ENCODE peak calls at places on chromosomes 6 and 20, in four cellular contexts. One of them, this sample, is unnamed.

GRCh38 chr6:161091972-161092701 is 100.6 kb downstream of the MAP3K4 start:
- DNase-seq in lower leg skin: no peak
- DNase-seq in A549: no peak
- DNase-seq in fibroblast of mammary gland: peak; percentile 71
- DNase-seq in this sample: no peak

GRCh38 chr6:158854214-158855101 is 35.3 kb upstream of the EZR start:
- DNase-seq in fibroblast of mammary gland: no peak
- DNase-seq in lower leg skin: no peak
- DNase-seq in A549: no peak
- DNase-seq in this sample: no peak

GRCh38 chr20:63315240-63315981 is 22.4 kb downstream of the COL20A1 start:
- DNase-seq in fibroblast of mammary gland: no peak
- DNase-seq in lower leg skin: no peak
- DNase-seq in A549: no peak
- DNase-seq in this sample: no peak

GRCh38 chr6:106256201-106256968 is 69.2 kb downstream of the ATG5 start:
- DNase-seq in lower leg skin: no peak
- DNase-seq in fibroblast of mammary gland: peak; percentile 82
- DNase-seq in A549: no peak
- DNase-seq in this sample: no peak

GRCh38 chr6:90274481-90275030 is 22.1 kb downstream of the BACH2 start:
- DNase-seq in A549: no peak
- DNase-seq in fibroblast of mammary gland: no peak
- DNase-seq in lower leg skin: no peak
- DNase-seq in this sample: no peak

GRCh38 chr6:145261758-145262157 is 473.6 kb downstream of the EPM2A start:
- DNase-seq in fibroblast of mammary gland: no peak
- DNase-seq in A549: no peak
- DNase-seq in lower leg skin: no peak
- DNase-seq in this sample: no peak

GRCh38 chr20:49964964-49965780 is 17.6 kb upstream of the SNAI1 start:
- DNase-seq in fibroblast of mammary gland: no peak
- DNase-seq in lower leg skin: no peak
- DNase-seq in A549: peak; percentile 85
- DNase-seq in this sample: no peak

GRCh38 chr20:63775096-63775978 is 35.8 kb downstream of the SLC2A4RG start:
- DNase-seq in lower leg skin: no peak
- DNase-seq in A549: no peak
- DNase-seq in fibroblast of mammary gland: peak; percentile 10
- DNase-seq in this sample: no peak

GRCh38 chr6:24125980-24126379 is at the start of gene NRSN1:
- DNase-seq in fibroblast of mammary gland: no peak
- DNase-seq in lower leg skin: no peak
- DNase-seq in A549: no peak
- DNase-seq in this sample: no peak

GRCh38 chr20:57620999-57621398 is 773 bp upstream of the ZBP1 start:
- DNase-seq in lower leg skin: no peak
- DNase-seq in fibroblast of mammary gland: no peak
- DNase-seq in A549: no peak
- DNase-seq in this sample: no peak

GRCh38 chr20:41786158-41786557 is 168.0 kb upstream of the CHD6 start:
- DNase-seq in fibroblast of mammary gland: no peak
- DNase-seq in A549: no peak
- DNase-seq in lower leg skin: no peak
- DNase-seq in this sample: no peak

GRCh38 chr20:57088436-57088835 is 178.0 kb downstream of the BMP7 start:
- DNase-seq in fibroblast of mammary gland: no peak
- DNase-seq in lower leg skin: no peak
- DNase-seq in A549: no peak
- DNase-seq in this sample: no peak

GRCh38 chr6:31116661-31117385 is 2.2 kb downstream of the PSORS1C1 start:
- DNase-seq in A549: no peak
- DNase-seq in lower leg skin: no peak
- DNase-seq in fibroblast of mammary gland: peak; percentile 38
- DNase-seq in this sample: no peak

GRCh38 chr6:4145083-4145482 is 9.7 kb upstream of the ECI2 start:
- DNase-seq in A549: no peak
- DNase-seq in lower leg skin: no peak
- DNase-seq in fibroblast of mammary gland: no peak
- DNase-seq in this sample: no peak

GRCh38 chr6:132404736-132405135 is 3.5 kb upstream of the MOXD1 start:
- DNase-seq in fibroblast of mammary gland: peak; percentile 49
- DNase-seq in A549: no peak
- DNase-seq in lower leg skin: no peak
- DNase-seq in this sample: no peak

GRCh38 chr6:167106401-167106800 is 16.5 kb upstream of the CCR6 start:
- DNase-seq in fibroblast of mammary gland: no peak
- DNase-seq in A549: no peak
- DNase-seq in lower leg skin: no peak
- DNase-seq in this sample: no peak

GRCh38 chr6:79250559-79250958 is 16.1 kb upstream of the HMGN3 start:
- DNase-seq in A549: no peak
- DNase-seq in lower leg skin: no peak
- DNase-seq in fibroblast of mammary gland: no peak
- DNase-seq in this sample: no peak

GRCh38 chr6:4346659-4347333 is 211.4 kb upstream of the ECI2 start:
- DNase-seq in fibroblast of mammary gland: no peak
- DNase-seq in A549: no peak
- DNase-seq in lower leg skin: no peak
- DNase-seq in this sample: no peak

GRCh38 chr20:53829706-53830521 is 236.3 kb upstream of the ZNF217 start:
- DNase-seq in lower leg skin: no peak
- DNase-seq in A549: no peak
- DNase-seq in fibroblast of mammary gland: peak; percentile 75
- DNase-seq in this sample: no peak

GRCh38 chr20:16844406-16844805 is 96.2 kb downstream of the OTOR start:
- DNase-seq in A549: no peak
- DNase-seq in lower leg skin: no peak
- DNase-seq in fibroblast of mammary gland: no peak
- DNase-seq in this sample: no peak

GRCh38 chr6:4687989-4688947 is 87.9 kb upstream of the CDYL start:
- DNase-seq in A549: peak; percentile 72
- DNase-seq in lower leg skin: peak; percentile 68
- DNase-seq in fibroblast of mammary gland: peak; percentile 89
- DNase-seq in this sample: no peak

GRCh38 chr20:11807070-11807741 is 110.5 kb upstream of the BTBD3 start:
- DNase-seq in lower leg skin: no peak
- DNase-seq in fibroblast of mammary gland: peak; percentile 84
- DNase-seq in A549: no peak
- DNase-seq in this sample: no peak

GRCh38 chr6:83974409-83975050 is 59.0 kb upstream of the MRAP2 start:
- DNase-seq in A549: no peak
- DNase-seq in fibroblast of mammary gland: no peak
- DNase-seq in lower leg skin: no peak
- DNase-seq in this sample: no peak

DNA sequence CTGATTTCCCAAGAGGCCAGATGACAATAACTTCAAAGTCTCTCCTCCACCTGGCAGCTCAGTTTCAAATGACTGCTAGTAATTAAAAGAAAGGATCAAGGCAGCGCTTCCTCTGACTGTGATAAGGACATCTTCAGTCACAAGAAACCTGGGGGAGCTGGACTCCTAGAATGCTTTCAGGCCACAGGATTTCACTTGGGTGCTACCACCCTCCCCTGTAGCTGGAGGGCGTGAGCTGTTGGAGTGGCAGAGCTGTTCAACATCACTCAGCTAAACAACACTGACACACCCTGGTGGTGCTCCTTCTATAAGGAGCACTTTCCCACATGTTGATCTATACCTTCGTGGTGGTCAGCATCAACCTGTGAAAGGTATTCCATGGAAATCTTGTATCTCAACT is 2.2 kb upstream of the CNR1 start:
- DNase-seq in fibroblast of mammary gland: no peak
- DNase-seq in lower leg skin: no peak
- DNase-seq in A549: no peak
- DNase-seq in this sample: no peak
- TF ChIP-seq CTCF in fibroblast of mammary gland: no peak
- TF ChIP-seq CTCF in lower leg skin: no peak
- TF ChIP-seq CTCF in A549: no peak
- TF ChIP-seq CTCF in this sample: no peak

DNA sequence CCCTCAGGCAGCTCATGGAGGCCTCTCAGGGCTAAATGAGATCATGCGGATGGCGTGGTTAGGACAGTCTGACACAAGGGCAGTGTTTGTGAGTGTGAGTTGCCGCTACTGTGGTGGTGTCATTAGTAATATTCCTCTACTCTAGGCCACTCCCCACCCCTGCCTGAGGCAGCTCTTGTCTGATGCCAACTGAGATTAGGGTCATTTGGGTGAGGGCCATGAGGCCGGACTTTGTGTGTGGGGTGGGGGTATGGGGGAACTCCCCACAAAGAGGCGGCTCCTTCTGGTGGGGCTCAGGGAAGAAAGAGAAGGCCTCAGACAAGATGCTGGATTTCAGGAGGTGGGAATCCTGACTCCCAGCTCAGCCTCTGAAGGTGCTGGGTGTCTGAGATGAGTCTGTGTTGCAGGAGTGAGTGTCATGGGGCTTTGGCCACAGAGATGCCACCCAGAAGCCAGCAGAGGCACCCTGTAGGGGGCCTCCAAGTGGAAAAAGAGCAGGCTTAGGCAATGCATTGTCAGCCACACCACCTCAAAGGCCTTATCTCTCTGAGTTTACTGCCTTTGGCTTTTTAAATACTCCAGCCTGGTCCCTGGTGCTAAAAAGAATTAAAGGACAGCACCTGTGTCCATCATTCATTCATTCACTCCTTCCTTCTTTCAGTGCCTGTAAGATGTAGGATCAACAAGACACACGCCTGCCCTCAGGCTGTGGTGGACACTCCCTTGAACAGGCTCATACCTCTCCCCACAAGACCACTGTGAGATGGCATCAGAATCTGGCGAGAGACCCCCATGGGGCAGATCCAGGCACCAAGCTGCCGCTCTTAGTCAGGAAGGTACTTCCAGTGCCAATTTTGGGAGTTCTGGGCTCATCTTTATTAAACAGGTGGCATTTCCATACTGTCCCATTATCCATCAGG is 175.2 kb downstream of the MRPL14 start:
- DNase-seq in lower leg skin: no peak
- DNase-seq in A549: no peak
- DNase-seq in fibroblast of mammary gland: no peak
- DNase-seq in this sample: no peak
- TF ChIP-seq CTCF in lower leg skin: no peak
- TF ChIP-seq CTCF in A549: no peak
- TF ChIP-seq CTCF in fibroblast of mammary gland: no peak
- TF ChIP-seq CTCF in this sample: no peak

GRCh38 chr6:149286905-149287304 is 30.6 kb upstream of the TAB2 start:
- DNase-seq in lower leg skin: no peak
- DNase-seq in A549: no peak
- DNase-seq in fibroblast of mammary gland: no peak
- DNase-seq in this sample: no peak
- TF ChIP-seq CTCF in lower leg skin: no peak
- TF ChIP-seq CTCF in A549: no peak
- TF ChIP-seq CTCF in fibroblast of mammary gland: no peak
- TF ChIP-seq CTCF in this sample: no peak

GRCh38 chr20:35772563-35773058 is 796 bp downstream of the PHF20 start:
- DNase-seq in lower leg skin: no peak
- DNase-seq in A549: no peak
- DNase-seq in fibroblast of mammary gland: no peak
- DNase-seq in this sample: no peak

GRCh38 chr20:35766843-35767242 is 5.0 kb upstream of the PHF20 start:
- DNase-seq in A549: no peak
- DNase-seq in fibroblast of mammary gland: no peak
- DNase-seq in lower leg skin: no peak
- DNase-seq in this sample: no peak

GRCh38 chr20:35771367-35771688 is 487 bp upstream of the PHF20 start:
- DNase-seq in lower leg skin: no peak
- DNase-seq in A549: no peak
- DNase-seq in fibroblast of mammary gland: no peak
- DNase-seq in this sample: no peak

GRCh38 chr20:35771689-35772562 is at the start of gene PHF20:
- DNase-seq in fibroblast of mammary gland: peak; percentile 96
- DNase-seq in A549: peak; percentile 90
- DNase-seq in lower leg skin: peak; percentile 98
- DNase-seq in this sample: peak; percentile 99

DNA sequence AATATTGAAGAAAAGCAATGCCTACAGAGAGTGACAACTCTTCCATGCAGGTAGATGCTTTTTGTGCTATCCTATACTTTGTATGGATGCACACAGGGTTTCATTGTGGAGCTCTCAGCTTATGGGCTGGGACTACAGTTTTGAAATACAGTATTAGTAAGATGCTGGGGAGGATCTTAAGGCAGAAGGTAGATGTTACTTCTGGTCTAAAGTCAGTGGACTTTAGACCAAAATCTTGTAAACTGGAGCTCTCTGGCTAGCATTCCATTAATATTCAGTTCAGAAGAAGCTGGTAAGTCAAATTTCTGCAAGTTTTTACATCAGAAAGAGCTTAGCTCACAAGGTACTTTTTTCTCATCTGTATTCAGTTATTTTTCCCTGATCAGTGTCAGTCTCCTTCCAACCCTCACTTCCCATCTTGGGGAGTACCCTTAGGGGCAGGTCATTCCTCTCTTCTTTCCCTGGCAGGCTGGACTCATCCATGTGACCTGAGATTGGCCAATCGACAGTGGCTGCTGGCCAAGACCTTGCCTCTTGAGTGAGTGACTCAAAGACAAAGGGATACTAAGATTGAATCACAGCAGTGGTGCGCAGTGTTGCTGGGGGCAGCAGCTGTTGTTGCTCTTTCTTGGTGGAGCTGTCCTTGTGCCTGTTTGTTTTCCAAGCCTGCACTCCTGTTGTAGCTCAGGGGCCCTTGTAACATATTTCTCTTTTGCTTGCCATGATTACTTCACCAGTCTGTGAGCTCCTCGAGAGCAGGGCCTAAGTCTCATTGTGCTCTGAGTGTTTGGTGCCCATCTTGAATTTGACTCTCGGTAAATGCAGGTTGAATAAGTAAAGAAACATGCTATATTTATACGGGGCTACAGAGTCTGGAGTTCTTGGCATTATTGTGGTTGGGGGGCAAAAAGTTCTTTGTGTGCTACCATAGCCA is 2.8 kb upstream of the PHF20 start:
- DNase-seq in A549: peak; percentile 89
- DNase-seq in lower leg skin: peak; percentile 97
- DNase-seq in fibroblast of mammary gland: peak; percentile 99
- DNase-seq in this sample: peak; percentile 96
- TF ChIP-seq CTCF in A549: no peak
- TF ChIP-seq CTCF in lower leg skin: no peak
- TF ChIP-seq CTCF in fibroblast of mammary gland: no peak
- TF ChIP-seq CTCF in this sample: no peak

DNA sequence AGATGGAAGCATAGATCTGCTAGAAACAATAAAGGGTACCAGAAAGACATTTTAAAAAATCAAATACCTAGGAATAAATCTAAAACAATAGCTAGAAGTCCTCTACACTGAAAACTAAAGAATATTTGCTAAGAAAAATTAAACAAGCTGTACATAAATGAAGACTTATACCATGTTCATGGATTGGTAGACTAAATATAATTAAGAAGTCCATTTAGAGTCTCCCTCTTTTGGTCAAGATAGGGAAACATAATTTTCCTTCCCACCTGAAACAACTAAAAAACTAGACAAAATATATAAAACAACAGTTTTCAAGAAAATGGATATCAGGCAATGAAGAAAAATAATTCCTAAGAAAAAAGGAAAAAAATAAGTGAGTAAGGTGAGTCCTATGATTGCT is 120.0 kb upstream of the TAB2 start:
- DNase-seq in fibroblast of mammary gland: no peak
- DNase-seq in A549: no peak
- DNase-seq in lower leg skin: no peak
- DNase-seq in this sample: no peak
- TF ChIP-seq CTCF in fibroblast of mammary gland: no peak
- TF ChIP-seq CTCF in A549: no peak
- TF ChIP-seq CTCF in lower leg skin: no peak
- TF ChIP-seq CTCF in this sample: no peak

This sample was measured in breast epithelium.